ENCODE peak calls at places on chromosomes 4 and X, in eight cellular contexts. D, W, M, X, Y, F, Z and P are unnamed samples.

GRCh38 chr4:71932941-71933340 is 98.9 kb upstream of the NPFFR2 start:
- DNase-seq in D (no peak), W (peak; percentile 4), M (no peak), X (no peak), Y (no peak), F (no peak), Z (no peak), P (no peak)

GRCh38 chr4:149983931-149984330 is 94.3 kb upstream of the DCLK2 start:
- DNase-seq in D (no peak), W (no peak), M (no peak), X (no peak), Y (no peak), F (no peak), Z (no peak), P (no peak)

GRCh38 chrX:47564438-47565085 is 3.6 kb downstream of the ARAF start:
- DNase-seq in D (no peak), W (no peak), M (no peak), X (peak; percentile 35), Y (no peak), F (no peak), Z (no peak), P (no peak)

GRCh38 chr4:177033130-177033529 is 240.4 kb upstream of the VEGFC start:
- DNase-seq in D (no peak), W (no peak), M (no peak), X (peak; percentile 6), Y (no peak), F (no peak), Z (no peak), P (no peak)

GRCh38 chr4:25313194-25313895 is 771 bp downstream of the ZCCHC4 start:
- DNase-seq in D (no peak), W (no peak), M (no peak), X (peak; percentile 11), Y (no peak), F (no peak), Z (no peak), P (peak; percentile 44)

GRCh38 chr4:160110891-160111290 is 1008.0 kb downstream of the RAPGEF2 start:
- DNase-seq in D (no peak), W (no peak), M (no peak), X (peak; percentile 1), Y (no peak), F (no peak), Z (no peak), P (no peak)

GRCh38 chr4:168511780-168512467 is 15.1 kb downstream of the PALLD start:
- DNase-seq in D (no peak), W (no peak), M (no peak), X (no peak), Y (no peak), F (no peak), Z (peak; percentile 57), P (no peak)

GRCh38 chr4:64781737-64782326 is 372.6 kb upstream of the TECRL start:
- DNase-seq in D (no peak), W (peak; percentile 9), M (no peak), X (peak; percentile 34), Y (no peak), F (no peak), Z (no peak), P (no peak)

GRCh38 chr4:143558823-143559756 is 45.6 kb downstream of the SMARCA5 start:
- DNase-seq in D (peak; percentile 2), W (peak; percentile 50), M (peak; percentile 81), X (peak; percentile 70), Y (peak; percentile 79), F (peak; percentile 22), Z (peak; percentile 56), P (peak; percentile 82)

GRCh38 chr4:98891533-98892337 is 37.2 kb downstream of the EIF4E start:
- DNase-seq in D (no peak), W (no peak), M (no peak), X (no peak), Y (no peak), F (no peak), Z (no peak), P (no peak)

GRCh38 chr4:15805583-15806517 is 27.7 kb downstream of the CD38 start:
- DNase-seq in D (peak; percentile 23), W (peak; percentile 58), M (peak; percentile 60), X (peak; percentile 70), Y (no peak), F (no peak), Z (peak; percentile 52), P (no peak)

GRCh38 chr4:141654098-141654497 is 17.7 kb downstream of the IL15 start:
- DNase-seq in D (no peak), W (no peak), M (no peak), X (no peak), Y (peak; percentile 28), F (no peak), Z (no peak), P (no peak)

GRCh38 chrX:11064851-11065600 is 46.1 kb upstream of the HCCS start:
- DNase-seq in D (peak; percentile 71), W (peak; percentile 88), M (peak; percentile 43), X (peak; percentile 84), Y (no peak), F (no peak), Z (no peak), P (no peak)

GRCh38 chrX:116499780-116500179 is 37.0 kb upstream of the CT83 start:
- DNase-seq in D (no peak), W (peak; percentile 1), M (peak; percentile 3), X (peak; percentile 74), Y (no peak), F (no peak), Z (no peak), P (no peak)

GRCh38 chrX:46572295-46572936 is 1.1 kb upstream of the CHST7 start:
- DNase-seq in D (no peak), W (no peak), M (no peak), X (no peak), Y (no peak), F (no peak), Z (no peak), P (no peak)

GRCh38 chrX:15334561-15334960 is 762 bp downstream of the PIGA start:
- DNase-seq in D (no peak), W (peak; percentile 29), M (no peak), X (peak; percentile 30), Y (no peak), F (no peak), Z (peak; percentile 12), P (no peak)

GRCh38 chr4:164716901-164717300 is 37.0 kb upstream of the SMIM31 start:
- DNase-seq in D (no peak), W (no peak), M (no peak), X (no peak), Y (no peak), F (no peak), Z (no peak), P (no peak)

GRCh38 chr4:184421558-184422155 is 52.7 kb downstream of the IRF2 start:
- DNase-seq in D (no peak), W (no peak), M (no peak), X (no peak), Y (no peak), F (no peak), Z (no peak), P (no peak)

GRCh38 chr4:185441479-185441878 is 15.7 kb upstream of the UFSP2 start:
- DNase-seq in D (no peak), W (no peak), M (no peak), X (no peak), Y (no peak), F (no peak), Z (no peak), P (no peak)

GRCh38 chr4:37728064-37728463 is 41.9 kb upstream of the RELL1 start:
- DNase-seq in D (no peak), W (no peak), M (no peak), X (no peak), Y (no peak), F (no peak), Z (no peak), P (no peak)

GRCh38 chr4:2671267-2671895 is 84.8 kb downstream of the TNIP2 start:
- DNase-seq in D (no peak), W (no peak), M (no peak), X (no peak), Y (no peak), F (no peak), Z (no peak), P (no peak)

GRCh38 chrX:9745417-9746115 is 20.1 kb downstream of the GPR143 start:
- DNase-seq in D (no peak), W (no peak), M (no peak), X (peak; percentile 40), Y (no peak), F (no peak), Z (no peak), P (no peak)

GRCh38 chr4:22512306-22512705 is 3.6 kb downstream of the ADGRA3 start:
- DNase-seq in D (no peak), W (no peak), M (no peak), X (no peak), Y (no peak), F (no peak), Z (no peak), P (no peak)

GRCh38 chr4:173125216-173125812 is 43.3 kb upstream of the GALNT7 start:
- DNase-seq in D (no peak), W (no peak), M (no peak), X (peak; percentile 9), Y (no peak), F (no peak), Z (no peak), P (no peak)

GRCh38 chr4:6733358-6734164 is 17.6 kb downstream of the BLOC1S4 start:
- DNase-seq in D (no peak), W (no peak), M (no peak), X (no peak), Y (no peak), F (no peak), Z (no peak), P (no peak)

GRCh38 chr4:41538017-41538733 is at the start of gene LIMCH1:
- DNase-seq in D (peak; percentile 43), W (peak; percentile 54), M (peak; percentile 13), X (peak; percentile 42), Y (peak; percentile 11), F (no peak), Z (no peak), P (peak; percentile 33)